ENCODE peak calls at places on chromosomes 3 and 15, in nine cellular contexts. One of them, this sample, is unnamed.

GRCh38 chr15:68653795-68654194 is 75.0 kb downstream of the CORO2B start:
- DNase-seq in osteocyte: no peak
- DNase-seq in neural progenitor cell: no peak
- DNase-seq in lower lobe of right lung: no peak
- DNase-seq in fibroblast of the aortic adventitia: no peak
- DNase-seq in AG04449: no peak
- DNase-seq in colonic mucosa: no peak
- DNase-seq in endothelial cell: no peak
- DNase-seq in coronary artery: peak
- DNase-seq in this sample: no peak

GRCh38 chr15:81575436-81576123 is 201.6 kb upstream of the TMC3 start:
- DNase-seq in osteocyte: no peak
- DNase-seq in neural progenitor cell: no peak
- DNase-seq in lower lobe of right lung: no peak
- DNase-seq in fibroblast of the aortic adventitia: no peak
- DNase-seq in AG04449: no peak
- DNase-seq in colonic mucosa: no peak
- DNase-seq in endothelial cell: no peak
- DNase-seq in coronary artery: no peak
- DNase-seq in this sample: no peak

GRCh38 chr3:33067484-33067883 is 29.5 kb downstream of the GLB1 start:
- DNase-seq in osteocyte: no peak
- DNase-seq in neural progenitor cell: no peak
- DNase-seq in lower lobe of right lung: no peak
- DNase-seq in fibroblast of the aortic adventitia: peak
- DNase-seq in AG04449: no peak
- DNase-seq in colonic mucosa: no peak
- DNase-seq in endothelial cell: no peak
- DNase-seq in coronary artery: no peak
- DNase-seq in this sample: no peak

GRCh38 chr3:24830230-24831152 is 335.8 kb upstream of the THRB start:
- DNase-seq in osteocyte: no peak
- DNase-seq in neural progenitor cell: peak
- DNase-seq in lower lobe of right lung: peak
- DNase-seq in fibroblast of the aortic adventitia: no peak
- DNase-seq in AG04449: no peak
- DNase-seq in colonic mucosa: peak
- DNase-seq in endothelial cell: peak
- DNase-seq in coronary artery: no peak
- DNase-seq in this sample: no peak

GRCh38 chr15:19973718-19974117 is 567.9 kb downstream of the GOLGA6L6 start:
- DNase-seq in osteocyte: no peak
- DNase-seq in neural progenitor cell: no peak
- DNase-seq in lower lobe of right lung: no peak
- DNase-seq in fibroblast of the aortic adventitia: no peak
- DNase-seq in AG04449: no peak
- DNase-seq in colonic mucosa: no peak
- DNase-seq in endothelial cell: no peak
- DNase-seq in coronary artery: no peak
- DNase-seq in this sample: no peak

GRCh38 chr3:28698706-28699105 is 350.1 kb upstream of the AZI2 start:
- DNase-seq in osteocyte: no peak
- DNase-seq in neural progenitor cell: no peak
- DNase-seq in lower lobe of right lung: no peak
- DNase-seq in fibroblast of the aortic adventitia: no peak
- DNase-seq in AG04449: no peak
- DNase-seq in colonic mucosa: no peak
- DNase-seq in endothelial cell: no peak
- DNase-seq in coronary artery: no peak
- DNase-seq in this sample: no peak

GRCh38 chr3:53804697-53805462 is 41.3 kb downstream of the CHDH start:
- DNase-seq in osteocyte: no peak
- DNase-seq in neural progenitor cell: no peak
- DNase-seq in lower lobe of right lung: no peak
- DNase-seq in fibroblast of the aortic adventitia: peak
- DNase-seq in AG04449: peak
- DNase-seq in colonic mucosa: no peak
- DNase-seq in endothelial cell: no peak
- DNase-seq in coronary artery: no peak
- DNase-seq in this sample: peak

GRCh38 chr3:150081084-150081483 is 110.4 kb upstream of the PFN2 start:
- DNase-seq in osteocyte: no peak
- DNase-seq in neural progenitor cell: no peak
- DNase-seq in lower lobe of right lung: no peak
- DNase-seq in fibroblast of the aortic adventitia: peak
- DNase-seq in AG04449: no peak
- DNase-seq in colonic mucosa: no peak
- DNase-seq in endothelial cell: no peak
- DNase-seq in coronary artery: no peak
- DNase-seq in this sample: no peak

GRCh38 chr3:103991461-103992115 is 1375.1 kb upstream of the ALCAM start:
- DNase-seq in osteocyte: no peak
- DNase-seq in neural progenitor cell: peak
- DNase-seq in lower lobe of right lung: no peak
- DNase-seq in fibroblast of the aortic adventitia: peak
- DNase-seq in AG04449: peak
- DNase-seq in colonic mucosa: no peak
- DNase-seq in endothelial cell: peak
- DNase-seq in coronary artery: no peak
- DNase-seq in this sample: no peak

GRCh38 chr3:84074767-84075166 is 884.0 kb upstream of the CADM2 start:
- DNase-seq in osteocyte: no peak
- DNase-seq in neural progenitor cell: no peak
- DNase-seq in lower lobe of right lung: no peak
- DNase-seq in fibroblast of the aortic adventitia: no peak
- DNase-seq in AG04449: no peak
- DNase-seq in colonic mucosa: no peak
- DNase-seq in endothelial cell: no peak
- DNase-seq in coronary artery: no peak
- DNase-seq in this sample: no peak

GRCh38 chr3:84082726-84083125 is 876.1 kb upstream of the CADM2 start:
- DNase-seq in osteocyte: no peak
- DNase-seq in neural progenitor cell: no peak
- DNase-seq in lower lobe of right lung: no peak
- DNase-seq in fibroblast of the aortic adventitia: no peak
- DNase-seq in AG04449: no peak
- DNase-seq in colonic mucosa: no peak
- DNase-seq in endothelial cell: no peak
- DNase-seq in coronary artery: no peak
- DNase-seq in this sample: no peak

GRCh38 chr3:84077479-84077878 is 881.3 kb upstream of the CADM2 start:
- DNase-seq in osteocyte: no peak
- DNase-seq in neural progenitor cell: peak
- DNase-seq in lower lobe of right lung: no peak
- DNase-seq in fibroblast of the aortic adventitia: no peak
- DNase-seq in AG04449: no peak
- DNase-seq in colonic mucosa: no peak
- DNase-seq in endothelial cell: no peak
- DNase-seq in coronary artery: no peak
- DNase-seq in this sample: no peak
- TF ChIP-seq CTCF in osteocyte: peak
- TF ChIP-seq CTCF in neural progenitor cell: peak
- TF ChIP-seq CTCF in lower lobe of right lung: no peak
- TF ChIP-seq CTCF in fibroblast of the aortic adventitia: no peak
- TF ChIP-seq CTCF in AG04449: no peak
- TF ChIP-seq CTCF in colonic mucosa: no peak
- TF ChIP-seq CTCF in endothelial cell: peak
- TF ChIP-seq CTCF in coronary artery: no peak
- TF ChIP-seq CTCF in this sample: no peak

DNA sequence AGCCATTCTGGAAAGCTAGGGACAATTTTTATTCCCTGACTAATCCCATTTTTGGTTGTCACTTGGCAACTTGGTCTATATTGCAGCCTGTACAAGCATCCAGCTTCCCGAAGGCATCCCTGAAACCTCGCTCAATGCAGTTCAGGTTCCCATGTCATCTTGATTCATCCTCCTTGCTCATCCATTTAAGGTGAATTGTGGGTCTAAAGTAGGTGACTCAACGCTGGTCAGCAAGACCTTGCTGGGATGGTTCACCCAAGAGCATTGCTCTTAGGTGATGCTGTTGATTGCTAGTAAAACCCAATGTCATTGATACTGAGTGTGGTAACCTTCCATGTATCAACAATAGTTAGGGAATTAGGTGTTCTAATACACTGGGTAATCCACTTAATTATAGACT is 13.1 kb upstream of the RAB8B start:
- DNase-seq in osteocyte: no peak
- DNase-seq in neural progenitor cell: no peak
- DNase-seq in lower lobe of right lung: no peak
- DNase-seq in fibroblast of the aortic adventitia: no peak
- DNase-seq in AG04449: no peak
- DNase-seq in colonic mucosa: no peak
- DNase-seq in endothelial cell: no peak
- DNase-seq in coronary artery: no peak
- DNase-seq in this sample: no peak
- TF ChIP-seq CTCF in osteocyte: no peak
- TF ChIP-seq CTCF in neural progenitor cell: no peak
- TF ChIP-seq CTCF in lower lobe of right lung: no peak
- TF ChIP-seq CTCF in fibroblast of the aortic adventitia: no peak
- TF ChIP-seq CTCF in AG04449: no peak
- TF ChIP-seq CTCF in colonic mucosa: no peak
- TF ChIP-seq CTCF in endothelial cell: no peak
- TF ChIP-seq CTCF in coronary artery: no peak
- TF ChIP-seq CTCF in this sample: no peak

GRCh38 chr15:74545061-74545460 is 4.0 kb downstream of the ARID3B start:
- DNase-seq in osteocyte: no peak
- DNase-seq in neural progenitor cell: no peak
- DNase-seq in lower lobe of right lung: no peak
- DNase-seq in fibroblast of the aortic adventitia: no peak
- DNase-seq in AG04449: no peak
- DNase-seq in colonic mucosa: no peak
- DNase-seq in endothelial cell: no peak
- DNase-seq in coronary artery: no peak
- DNase-seq in this sample: no peak

GRCh38 chr15:74543583-74543982 is 2.6 kb downstream of the ARID3B start:
- DNase-seq in osteocyte: no peak
- DNase-seq in neural progenitor cell: no peak
- DNase-seq in lower lobe of right lung: no peak
- DNase-seq in fibroblast of the aortic adventitia: no peak
- DNase-seq in AG04449: no peak
- DNase-seq in colonic mucosa: no peak
- DNase-seq in endothelial cell: no peak
- DNase-seq in coronary artery: no peak
- DNase-seq in this sample: no peak

GRCh38 chr15:74548236-74548635 is 7.2 kb downstream of the ARID3B start:
- DNase-seq in osteocyte: no peak
- DNase-seq in neural progenitor cell: no peak
- DNase-seq in lower lobe of right lung: no peak
- DNase-seq in fibroblast of the aortic adventitia: no peak
- DNase-seq in AG04449: no peak
- DNase-seq in colonic mucosa: no peak
- DNase-seq in endothelial cell: no peak
- DNase-seq in coronary artery: no peak
- DNase-seq in this sample: no peak

GRCh38 chr15:74543043-74543422 is 2.0 kb downstream of the ARID3B start:
- DNase-seq in osteocyte: no peak
- DNase-seq in neural progenitor cell: no peak
- DNase-seq in lower lobe of right lung: no peak
- DNase-seq in fibroblast of the aortic adventitia: no peak
- DNase-seq in AG04449: no peak
- DNase-seq in colonic mucosa: no peak
- DNase-seq in endothelial cell: no peak
- DNase-seq in coronary artery: no peak
- DNase-seq in this sample: no peak

DNA sequence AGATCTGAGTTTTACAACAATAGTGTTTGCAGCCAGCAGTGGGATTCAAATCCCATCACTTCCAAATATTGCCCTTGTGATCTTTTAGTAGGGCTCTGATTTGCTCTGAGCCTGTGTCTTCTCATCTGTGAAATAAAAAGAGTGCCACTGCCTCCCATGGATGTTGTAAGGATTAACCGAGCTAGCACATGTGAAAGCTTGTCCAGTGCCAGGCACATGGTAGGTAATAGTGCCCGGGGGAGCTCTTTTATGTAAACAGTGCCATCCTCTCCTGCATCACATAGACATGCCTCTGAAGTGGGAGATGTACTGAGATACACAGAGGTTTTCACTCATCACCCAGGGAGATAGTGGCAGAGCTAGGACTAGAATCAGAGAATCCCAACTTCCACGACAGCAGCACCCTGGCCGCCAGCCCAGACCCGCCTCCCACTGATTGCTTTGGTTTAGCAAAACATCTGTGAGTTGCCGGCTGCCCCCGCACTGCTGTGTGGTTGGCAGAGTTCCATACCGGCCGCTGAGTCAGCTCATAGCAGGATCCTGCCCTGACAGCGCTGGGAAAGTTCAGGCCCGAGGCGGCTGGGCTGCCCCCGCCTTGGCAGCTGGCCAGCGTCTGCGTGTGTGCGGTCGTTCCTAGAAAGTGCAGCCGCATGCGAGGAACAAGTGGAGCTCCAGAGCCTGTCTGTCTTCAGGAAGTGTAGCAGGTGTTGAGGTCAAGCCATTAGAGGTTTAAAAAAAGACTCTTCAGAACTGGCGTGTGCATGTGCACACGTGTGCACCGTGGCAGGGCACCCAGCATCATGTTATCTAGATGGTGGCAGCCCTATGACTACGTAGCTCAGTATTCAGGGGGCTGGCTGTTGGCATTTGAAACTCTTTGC is 5.0 kb downstream of the ARID3B start:
- DNase-seq in osteocyte: peak
- DNase-seq in neural progenitor cell: no peak
- DNase-seq in lower lobe of right lung: peak
- DNase-seq in fibroblast of the aortic adventitia: peak
- DNase-seq in AG04449: peak
- DNase-seq in colonic mucosa: peak
- DNase-seq in endothelial cell: no peak
- DNase-seq in coronary artery: peak
- DNase-seq in this sample: peak
- TF ChIP-seq CTCF in osteocyte: no peak
- TF ChIP-seq CTCF in neural progenitor cell: no peak
- TF ChIP-seq CTCF in lower lobe of right lung: no peak
- TF ChIP-seq CTCF in fibroblast of the aortic adventitia: no peak
- TF ChIP-seq CTCF in AG04449: no peak
- TF ChIP-seq CTCF in colonic mucosa: no peak
- TF ChIP-seq CTCF in endothelial cell: no peak
- TF ChIP-seq CTCF in coronary artery: no peak
- TF ChIP-seq CTCF in this sample: no peak

DNA sequence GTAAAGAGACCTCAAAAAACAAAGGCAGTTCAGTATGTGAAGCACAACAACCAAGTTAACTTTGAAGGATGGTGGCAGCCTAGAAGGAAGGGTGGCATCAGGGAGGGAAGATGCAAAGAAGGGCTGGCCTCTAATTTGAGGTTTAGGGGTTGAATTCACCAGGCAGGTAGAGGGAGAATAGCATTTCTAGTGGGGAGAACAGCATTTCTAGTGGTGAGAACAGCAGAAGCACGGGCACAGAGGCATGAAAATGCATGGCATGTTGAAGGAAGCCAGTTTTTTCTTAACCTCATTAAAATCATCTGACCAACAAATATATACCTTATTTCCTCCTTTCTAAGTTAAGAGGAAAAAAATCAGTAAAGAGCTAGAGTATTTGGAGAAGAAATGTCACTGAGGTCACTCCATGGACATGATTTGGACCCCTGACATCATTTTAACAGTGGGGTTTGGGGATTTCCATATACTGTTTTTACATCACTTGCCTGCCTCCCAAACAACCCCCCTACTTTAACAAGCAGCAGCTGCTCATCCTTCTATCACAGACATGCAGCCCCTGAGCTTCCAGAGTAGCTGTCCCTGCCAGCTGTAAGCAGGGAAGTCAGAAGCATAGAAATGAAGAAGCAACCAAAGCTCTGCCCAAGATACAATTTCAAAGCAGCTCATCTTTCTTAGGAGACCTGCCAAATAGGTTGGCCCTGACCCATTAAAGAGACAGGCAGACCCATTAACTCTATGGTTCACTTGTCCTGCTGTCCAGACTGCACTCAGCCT is 2.4 kb upstream of the POPDC2 start:
- DNase-seq in osteocyte: no peak
- DNase-seq in neural progenitor cell: no peak
- DNase-seq in lower lobe of right lung: no peak
- DNase-seq in fibroblast of the aortic adventitia: peak
- DNase-seq in AG04449: no peak
- DNase-seq in colonic mucosa: no peak
- DNase-seq in endothelial cell: no peak
- DNase-seq in coronary artery: no peak
- DNase-seq in this sample: no peak
- TF ChIP-seq CTCF in osteocyte: no peak
- TF ChIP-seq CTCF in neural progenitor cell: no peak
- TF ChIP-seq CTCF in lower lobe of right lung: no peak
- TF ChIP-seq CTCF in fibroblast of the aortic adventitia: peak
- TF ChIP-seq CTCF in AG04449: peak
- TF ChIP-seq CTCF in colonic mucosa: no peak
- TF ChIP-seq CTCF in endothelial cell: no peak
- TF ChIP-seq CTCF in coronary artery: no peak
- TF ChIP-seq CTCF in this sample: no peak